ENCODE peak calls at places on chromosomes 2 and 18, in five cellular contexts. Z is IMR-90, W is K562, P is HepG2, C is GM12878. X is an unnamed sample.

GRCh38 chr2:183991973-183992372 is 606.4 kb upstream of the ZNF804A start:
- DNase-seq in Z (no peak), W (no peak), P (no peak), C (no peak), X (no peak)

GRCh38 chr2:241111443-241111810 is 9.3 kb upstream of the MTERF4 start:
- DNase-seq in Z (no peak), W (no peak), P (no peak), C (no peak), X (no peak)

GRCh38 chr2:240425697-240426096 is 9.8 kb upstream of the GPC1 start:
- DNase-seq in Z (no peak), W (no peak), P (no peak), C (no peak), X (no peak)

GRCh38 chr18:57743008-57743407 is 60.1 kb downstream of the ATP8B1 start:
- DNase-seq in Z (peak), W (no peak), P (no peak), C (no peak), X (no peak)

GRCh38 chr2:238499731-238500570 is 73.2 kb downstream of the ASB1 start:
- DNase-seq in Z (no peak), W (no peak), P (no peak), C (no peak), X (no peak)

GRCh38 chr2:10914272-10914693 is 2.5 kb downstream of the KCNF1 start:
- DNase-seq in Z (no peak), W (peak), P (no peak), C (no peak), X (no peak)

GRCh38 chr2:9663008-9663879 is 32.4 kb upstream of the YWHAQ start:
- DNase-seq in Z (no peak), W (no peak), P (no peak), C (peak), X (no peak)

GRCh38 chr2:66575625-66576371 is 140.9 kb downstream of the MEIS1 start:
- DNase-seq in Z (peak), W (no peak), P (no peak), C (no peak), X (peak)

GRCh38 chr2:162327134-162327769 is 8.8 kb upstream of the IFIH1 start:
- DNase-seq in Z (no peak), W (peak), P (no peak), C (no peak), X (no peak)

GRCh38 chr18:11850821-11851155 is 425 bp upstream of the CHMP1B start:
- DNase-seq in Z (no peak), W (no peak), P (no peak), C (no peak), X (peak)

GRCh38 chr2:73239776-73240175 is 5.7 kb downstream of the CCT7 start:
- DNase-seq in Z (peak), W (no peak), P (no peak), C (no peak), X (no peak)

GRCh38 chr2:224417947-224418346 is 16.0 kb upstream of the FAM124B start:
- DNase-seq in Z (no peak), W (no peak), P (no peak), C (no peak), X (no peak)

GRCh38 chr2:174561283-174562275 is 36.0 kb downstream of the WIPF1 start:
- DNase-seq in Z (peak), W (no peak), P (no peak), C (no peak), X (no peak)

GRCh38 chr18:73274812-73275621 is 407.2 kb upstream of the NETO1 start:
- DNase-seq in Z (no peak), W (no peak), P (no peak), C (no peak), X (no peak)

GRCh38 chr2:121471571-121472464 is 58.9 kb upstream of the RNU4ATAC start:
- DNase-seq in Z (peak), W (no peak), P (no peak), C (no peak), X (no peak)

GRCh38 chr18:28584726-28585125 is 407.8 kb upstream of the CDH2 start:
- DNase-seq in Z (peak), W (no peak), P (no peak), C (no peak), X (no peak)

GRCh38 chr2:64862623-64863022 is 126.6 kb upstream of the SLC1A4 start:
- DNase-seq in Z (no peak), W (no peak), P (no peak), C (no peak), X (no peak)

GRCh38 chr2:40668435-40668834 is 216.5 kb upstream of the SLC8A1 start:
- DNase-seq in Z (peak), W (no peak), P (no peak), C (no peak), X (no peak)

GRCh38 chr2:80380767-80381166 is 76.2 kb upstream of the LRRTM1 start:
- DNase-seq in Z (no peak), W (no peak), P (no peak), C (no peak), X (no peak)

GRCh38 chr18:48031011-48031480 is 100.6 kb upstream of the SMAD2 start:
- DNase-seq in Z (peak), W (peak), P (peak), C (no peak), X (peak)

GRCh38 chr2:240985881-240986786 is 12.3 kb upstream of the SNED1 start:
- DNase-seq in Z (no peak), W (no peak), P (no peak), C (no peak), X (no peak)

GRCh38 chr2:9330639-9331270 is 92.6 kb downstream of the ITGB1BP1 start:
- DNase-seq in Z (no peak), W (no peak), P (no peak), C (no peak), X (no peak)

GRCh38 chr2:102975996-102976636 is 214.3 kb downstream of the TMEM182 start:
- DNase-seq in Z (peak), W (peak), P (peak), C (no peak), X (peak)

GRCh38 chr2:40957508-40957907 is 505.6 kb upstream of the SLC8A1 start:
- DNase-seq in Z (peak), W (no peak), P (peak), C (no peak), X (no peak)

DNA sequence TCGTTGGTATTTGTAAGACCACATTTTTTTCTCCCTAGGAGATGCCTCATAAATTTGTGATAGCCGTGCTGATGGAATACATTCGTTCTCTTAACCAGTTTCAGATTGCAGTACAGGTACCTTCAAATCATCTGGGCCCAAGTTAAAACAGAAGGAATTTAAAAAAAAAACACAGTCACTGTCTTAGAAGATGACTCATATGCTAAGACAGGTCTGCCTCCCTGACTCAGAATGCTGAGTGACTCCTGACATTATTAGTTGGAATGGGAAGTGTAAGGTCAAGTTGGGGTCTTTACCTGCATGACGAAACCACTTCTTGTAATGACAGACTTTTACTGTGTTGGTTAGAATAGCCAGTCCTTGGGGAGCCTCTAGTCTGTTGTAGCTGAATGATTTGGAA is 26.3 kb downstream of the RMC1 start:
- DNase-seq in Z (peak), W (peak), P (no peak), C (no peak), X (no peak)
- TF ChIP-seq MXI1 in Z (no peak), W (no peak), P (no peak), C (no peak), X (no peak)

GRCh38 chr2:20988906-20989305 is 55.0 kb downstream of the APOB start:
- DNase-seq in Z (no peak), W (no peak), P (no peak), C (no peak), X (peak)

GRCh38 chr2:20992201-20992711 is 51.6 kb downstream of the APOB start:
- DNase-seq in Z (peak), W (no peak), P (no peak), C (no peak), X (no peak)

GRCh38 chr2:20991031-20991430 is 52.8 kb downstream of the APOB start:
- DNase-seq in Z (no peak), W (no peak), P (no peak), C (no peak), X (no peak)

GRCh38 chr2:20989404-20989803 is 54.5 kb downstream of the APOB start:
- DNase-seq in Z (no peak), W (no peak), P (no peak), C (no peak), X (peak)

DNA sequence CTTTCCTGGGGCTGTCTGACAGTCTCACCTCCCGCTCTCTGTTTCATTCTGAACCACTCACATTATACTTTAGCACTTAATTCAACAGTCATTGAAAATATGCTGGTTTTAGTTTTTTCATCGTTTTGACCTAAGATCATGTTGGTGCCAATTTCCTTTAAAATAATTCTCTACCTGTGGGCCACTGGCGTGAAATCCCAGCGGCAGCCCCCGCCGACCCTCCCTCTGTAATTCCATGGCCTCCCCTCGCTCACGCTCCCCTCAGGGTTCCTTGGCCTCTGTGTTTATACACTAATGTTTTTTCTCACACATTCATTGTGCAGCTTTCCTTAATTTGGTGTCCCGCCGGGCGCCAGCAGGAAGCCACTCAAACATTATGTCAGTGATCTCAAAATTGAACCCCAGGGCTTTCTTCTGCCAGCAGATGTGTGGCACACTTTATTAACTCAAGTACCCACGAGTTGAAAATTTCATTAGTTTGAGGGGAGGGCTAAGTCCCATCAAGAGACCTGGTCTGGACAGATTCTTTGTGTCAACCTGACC is 53.4 kb downstream of the APOB start:
- DNase-seq in Z (no peak), W (no peak), P (no peak), C (no peak), X (peak)
- TF ChIP-seq MXI1 in Z (no peak), W (no peak), P (no peak), C (no peak), X (no peak)

DNA sequence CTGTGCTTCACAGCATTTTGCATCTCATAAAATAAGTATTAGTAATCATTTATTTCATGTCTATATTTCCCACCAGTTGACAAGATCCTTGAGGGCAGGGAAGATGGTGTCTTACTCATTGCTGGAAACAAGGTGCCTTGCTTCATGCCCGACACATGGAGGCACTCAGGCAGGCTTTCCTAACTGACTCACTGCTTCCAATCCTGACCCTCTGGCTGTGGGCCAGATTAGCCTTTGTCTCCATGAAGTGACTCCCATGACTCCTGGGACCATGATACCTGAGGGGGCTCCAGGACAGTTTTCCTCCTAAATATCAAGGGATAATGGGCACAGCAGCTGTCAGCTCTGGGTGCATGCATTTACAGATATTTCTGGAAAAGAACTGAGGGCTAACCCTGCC is 275.1 kb downstream of the AGPS start:
- DNase-seq in Z (peak), W (no peak), P (no peak), C (no peak), X (no peak)
- TF ChIP-seq MXI1 in Z (no peak), W (no peak), P (no peak), C (no peak), X (no peak)

DNA sequence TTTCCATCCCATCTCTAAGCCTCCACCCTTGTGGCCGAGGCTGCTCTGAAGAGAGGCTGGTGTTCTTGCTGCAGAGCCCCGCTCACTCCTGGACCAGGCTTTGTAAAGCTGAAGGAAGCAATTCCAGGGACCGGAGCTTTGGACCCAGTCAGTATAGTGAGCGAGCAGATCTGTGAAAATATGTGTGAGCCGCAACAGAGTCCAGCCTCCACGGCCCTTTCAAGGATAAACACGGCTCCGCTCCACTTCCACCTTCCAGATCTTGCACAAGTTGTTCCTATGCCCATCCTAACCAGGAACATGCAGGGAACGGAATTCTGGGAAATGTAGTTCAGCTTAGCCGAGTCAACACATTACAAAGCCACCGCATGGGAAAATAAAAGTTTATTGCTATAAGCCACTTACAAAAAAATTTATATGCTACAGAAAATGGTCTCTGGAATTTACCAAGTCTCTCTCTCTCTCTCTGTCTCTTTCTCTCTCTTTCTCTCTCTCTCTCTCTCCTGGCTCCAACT is 151.7 kb upstream of the ZNF521 start:
- DNase-seq in Z (peak), W (no peak), P (peak), C (no peak), X (peak)
- TF ChIP-seq MXI1 in Z (no peak), W (no peak), P (no peak), C (no peak), X (peak)

GRCh38 chr18:49277395-49278036 is 182.9 kb downstream of the DYM start:
- DNase-seq in Z (peak), W (no peak), P (no peak), C (no peak), X (no peak)
- TF ChIP-seq MXI1 in Z (no peak), W (no peak), P (no peak), C (no peak), X (no peak)

GRCh38 chr2:112692914-112693313 is 27.9 kb upstream of the NT5DC4 start:
- DNase-seq in Z (no peak), W (no peak), P (no peak), C (no peak), X (no peak)
- TF ChIP-seq MXI1 in Z (no peak), W (no peak), P (no peak), C (no peak), X (no peak)